ENCODE peak calls at places on chromosomes 13 and 19, in six cellular contexts. One of them, this sample, is unnamed.

GRCh38 chr13:94598281-94598680 is 2.3 kb upstream of the TGDS start:
- DNase-seq in naive thymus-derived CD8-positive, alpha-beta T cell: no peak
- DNase-seq in ovary: no peak
- DNase-seq in activated T-cell treated with anti-CD3 and anti-CD28 coated beads for 24 hours: no peak
- DNase-seq in immature natural killer cell: no peak
- DNase-seq in stimulated activated CD4-positive, alpha-beta T cell treated with anti-CD3 and anti-CD28 coated beads, Interleukin-2, amount 100 ng/mL, for 24 hours: no peak
- DNase-seq in this sample: no peak

GRCh38 chr13:113451951-113452421 is 1.3 kb downstream of the ADPRHL1 start:
- DNase-seq in stimulated activated CD4-positive, alpha-beta T cell treated with anti-CD3 and anti-CD28 coated beads, Interleukin-2, amount 100 ng/mL, for 24 hours: no peak
- DNase-seq in immature natural killer cell: no peak
- DNase-seq in activated T-cell treated with anti-CD3 and anti-CD28 coated beads for 24 hours: no peak
- DNase-seq in ovary: no peak
- DNase-seq in naive thymus-derived CD8-positive, alpha-beta T cell: no peak
- DNase-seq in this sample: no peak

GRCh38 chr13:25217023-25217909 is 45.2 kb upstream of the AMER2 start:
- DNase-seq in immature natural killer cell: no peak
- DNase-seq in activated T-cell treated with anti-CD3 and anti-CD28 coated beads for 24 hours: no peak
- DNase-seq in ovary: no peak
- DNase-seq in naive thymus-derived CD8-positive, alpha-beta T cell: no peak
- DNase-seq in stimulated activated CD4-positive, alpha-beta T cell treated with anti-CD3 and anti-CD28 coated beads, Interleukin-2, amount 100 ng/mL, for 24 hours: no peak
- DNase-seq in this sample: peak

GRCh38 chr13:113646921-113647340 is 11.1 kb downstream of the ATP4B start:
- DNase-seq in immature natural killer cell: no peak
- DNase-seq in ovary: peak
- DNase-seq in stimulated activated CD4-positive, alpha-beta T cell treated with anti-CD3 and anti-CD28 coated beads, Interleukin-2, amount 100 ng/mL, for 24 hours: no peak
- DNase-seq in naive thymus-derived CD8-positive, alpha-beta T cell: peak
- DNase-seq in activated T-cell treated with anti-CD3 and anti-CD28 coated beads for 24 hours: no peak
- DNase-seq in this sample: no peak

GRCh38 chr19:6270822-6271221 is 9.0 kb downstream of the MLLT1 start:
- DNase-seq in naive thymus-derived CD8-positive, alpha-beta T cell: no peak
- DNase-seq in immature natural killer cell: no peak
- DNase-seq in stimulated activated CD4-positive, alpha-beta T cell treated with anti-CD3 and anti-CD28 coated beads, Interleukin-2, amount 100 ng/mL, for 24 hours: no peak
- DNase-seq in activated T-cell treated with anti-CD3 and anti-CD28 coated beads for 24 hours: no peak
- DNase-seq in ovary: peak
- DNase-seq in this sample: no peak

GRCh38 chr19:10718205-10719196 is 622 bp downstream of the DNM2 start:
- DNase-seq in immature natural killer cell: peak
- DNase-seq in activated T-cell treated with anti-CD3 and anti-CD28 coated beads for 24 hours: peak
- DNase-seq in ovary: peak
- DNase-seq in naive thymus-derived CD8-positive, alpha-beta T cell: peak
- DNase-seq in stimulated activated CD4-positive, alpha-beta T cell treated with anti-CD3 and anti-CD28 coated beads, Interleukin-2, amount 100 ng/mL, for 24 hours: peak
- DNase-seq in this sample: no peak

GRCh38 chr19:20558011-20558410 is 7.6 kb downstream of the ZNF737 start:
- DNase-seq in immature natural killer cell: no peak
- DNase-seq in activated T-cell treated with anti-CD3 and anti-CD28 coated beads for 24 hours: no peak
- DNase-seq in ovary: peak
- DNase-seq in naive thymus-derived CD8-positive, alpha-beta T cell: no peak
- DNase-seq in stimulated activated CD4-positive, alpha-beta T cell treated with anti-CD3 and anti-CD28 coated beads, Interleukin-2, amount 100 ng/mL, for 24 hours: peak
- DNase-seq in this sample: no peak

GRCh38 chr13:39536274-39536673 is 66.7 kb downstream of the LHFPL6 start:
- DNase-seq in naive thymus-derived CD8-positive, alpha-beta T cell: no peak
- DNase-seq in activated T-cell treated with anti-CD3 and anti-CD28 coated beads for 24 hours: no peak
- DNase-seq in stimulated activated CD4-positive, alpha-beta T cell treated with anti-CD3 and anti-CD28 coated beads, Interleukin-2, amount 100 ng/mL, for 24 hours: no peak
- DNase-seq in immature natural killer cell: no peak
- DNase-seq in ovary: no peak
- DNase-seq in this sample: no peak

GRCh38 chr13:46855166-46855565 is 41.7 kb downstream of the HTR2A start:
- DNase-seq in immature natural killer cell: no peak
- DNase-seq in activated T-cell treated with anti-CD3 and anti-CD28 coated beads for 24 hours: no peak
- DNase-seq in naive thymus-derived CD8-positive, alpha-beta T cell: no peak
- DNase-seq in ovary: no peak
- DNase-seq in stimulated activated CD4-positive, alpha-beta T cell treated with anti-CD3 and anti-CD28 coated beads, Interleukin-2, amount 100 ng/mL, for 24 hours: no peak
- DNase-seq in this sample: no peak

GRCh38 chr13:96710166-96710866 is 284.0 kb downstream of the OXGR1 start:
- DNase-seq in ovary: no peak
- DNase-seq in naive thymus-derived CD8-positive, alpha-beta T cell: no peak
- DNase-seq in stimulated activated CD4-positive, alpha-beta T cell treated with anti-CD3 and anti-CD28 coated beads, Interleukin-2, amount 100 ng/mL, for 24 hours: no peak
- DNase-seq in activated T-cell treated with anti-CD3 and anti-CD28 coated beads for 24 hours: no peak
- DNase-seq in immature natural killer cell: no peak
- DNase-seq in this sample: no peak

GRCh38 chr13:94640676-94641075 is 39.0 kb downstream of the GPR180 start:
- DNase-seq in stimulated activated CD4-positive, alpha-beta T cell treated with anti-CD3 and anti-CD28 coated beads, Interleukin-2, amount 100 ng/mL, for 24 hours: no peak
- DNase-seq in immature natural killer cell: no peak
- DNase-seq in activated T-cell treated with anti-CD3 and anti-CD28 coated beads for 24 hours: no peak
- DNase-seq in ovary: no peak
- DNase-seq in naive thymus-derived CD8-positive, alpha-beta T cell: no peak
- DNase-seq in this sample: no peak

GRCh38 chr13:23505007-23505406 is 65.2 kb upstream of the TNFRSF19 start:
- DNase-seq in stimulated activated CD4-positive, alpha-beta T cell treated with anti-CD3 and anti-CD28 coated beads, Interleukin-2, amount 100 ng/mL, for 24 hours: no peak
- DNase-seq in immature natural killer cell: no peak
- DNase-seq in ovary: no peak
- DNase-seq in activated T-cell treated with anti-CD3 and anti-CD28 coated beads for 24 hours: no peak
- DNase-seq in naive thymus-derived CD8-positive, alpha-beta T cell: no peak
- DNase-seq in this sample: no peak

GRCh38 chr19:49297403-49297802 is 27.6 kb downstream of the SLC6A16 start:
- DNase-seq in ovary: no peak
- DNase-seq in naive thymus-derived CD8-positive, alpha-beta T cell: no peak
- DNase-seq in immature natural killer cell: no peak
- DNase-seq in stimulated activated CD4-positive, alpha-beta T cell treated with anti-CD3 and anti-CD28 coated beads, Interleukin-2, amount 100 ng/mL, for 24 hours: no peak
- DNase-seq in activated T-cell treated with anti-CD3 and anti-CD28 coated beads for 24 hours: no peak
- DNase-seq in this sample: no peak

GRCh38 chr19:43700368-43701015 is 15.4 kb upstream of the IRGC start:
- DNase-seq in stimulated activated CD4-positive, alpha-beta T cell treated with anti-CD3 and anti-CD28 coated beads, Interleukin-2, amount 100 ng/mL, for 24 hours: no peak
- DNase-seq in immature natural killer cell: no peak
- DNase-seq in naive thymus-derived CD8-positive, alpha-beta T cell: peak
- DNase-seq in activated T-cell treated with anti-CD3 and anti-CD28 coated beads for 24 hours: no peak
- DNase-seq in ovary: peak
- DNase-seq in this sample: peak

GRCh38 chr13:110907951-110908898 is 6.6 kb downstream of the ANKRD10 start:
- DNase-seq in activated T-cell treated with anti-CD3 and anti-CD28 coated beads for 24 hours: no peak
- DNase-seq in ovary: no peak
- DNase-seq in stimulated activated CD4-positive, alpha-beta T cell treated with anti-CD3 and anti-CD28 coated beads, Interleukin-2, amount 100 ng/mL, for 24 hours: no peak
- DNase-seq in naive thymus-derived CD8-positive, alpha-beta T cell: no peak
- DNase-seq in immature natural killer cell: no peak
- DNase-seq in this sample: no peak

GRCh38 chr13:114281351-114282142 is at the start of gene UPF3A:
- DNase-seq in immature natural killer cell: peak
- DNase-seq in activated T-cell treated with anti-CD3 and anti-CD28 coated beads for 24 hours: peak
- DNase-seq in ovary: peak
- DNase-seq in stimulated activated CD4-positive, alpha-beta T cell treated with anti-CD3 and anti-CD28 coated beads, Interleukin-2, amount 100 ng/mL, for 24 hours: peak
- DNase-seq in naive thymus-derived CD8-positive, alpha-beta T cell: peak
- DNase-seq in this sample: peak

GRCh38 chr19:20078696-20079095 is 896 bp downstream of the ZNF90 start:
- DNase-seq in stimulated activated CD4-positive, alpha-beta T cell treated with anti-CD3 and anti-CD28 coated beads, Interleukin-2, amount 100 ng/mL, for 24 hours: peak
- DNase-seq in ovary: peak
- DNase-seq in immature natural killer cell: no peak
- DNase-seq in activated T-cell treated with anti-CD3 and anti-CD28 coated beads for 24 hours: no peak
- DNase-seq in naive thymus-derived CD8-positive, alpha-beta T cell: no peak
- DNase-seq in this sample: peak

GRCh38 chr13:66154354-66154753 is 1075.8 kb downstream of the PCDH9 start:
- DNase-seq in stimulated activated CD4-positive, alpha-beta T cell treated with anti-CD3 and anti-CD28 coated beads, Interleukin-2, amount 100 ng/mL, for 24 hours: no peak
- DNase-seq in activated T-cell treated with anti-CD3 and anti-CD28 coated beads for 24 hours: no peak
- DNase-seq in ovary: no peak
- DNase-seq in immature natural killer cell: no peak
- DNase-seq in naive thymus-derived CD8-positive, alpha-beta T cell: no peak
- DNase-seq in this sample: no peak

GRCh38 chr19:3006075-3006767 is 22.9 kb downstream of the TLE2 start:
- DNase-seq in immature natural killer cell: no peak
- DNase-seq in stimulated activated CD4-positive, alpha-beta T cell treated with anti-CD3 and anti-CD28 coated beads, Interleukin-2, amount 100 ng/mL, for 24 hours: peak
- DNase-seq in naive thymus-derived CD8-positive, alpha-beta T cell: no peak
- DNase-seq in ovary: no peak
- DNase-seq in activated T-cell treated with anti-CD3 and anti-CD28 coated beads for 24 hours: no peak
- DNase-seq in this sample: no peak

GRCh38 chr19:40449506-40449905 is 5.4 kb upstream of the SERTAD3 start:
- DNase-seq in stimulated activated CD4-positive, alpha-beta T cell treated with anti-CD3 and anti-CD28 coated beads, Interleukin-2, amount 100 ng/mL, for 24 hours: no peak
- DNase-seq in immature natural killer cell: no peak
- DNase-seq in naive thymus-derived CD8-positive, alpha-beta T cell: no peak
- DNase-seq in ovary: no peak
- DNase-seq in activated T-cell treated with anti-CD3 and anti-CD28 coated beads for 24 hours: no peak
- DNase-seq in this sample: no peak

GRCh38 chr19:58479303-58479702 is 3.2 kb downstream of the ZNF446 start:
- DNase-seq in naive thymus-derived CD8-positive, alpha-beta T cell: no peak
- DNase-seq in immature natural killer cell: no peak
- DNase-seq in ovary: no peak
- DNase-seq in stimulated activated CD4-positive, alpha-beta T cell treated with anti-CD3 and anti-CD28 coated beads, Interleukin-2, amount 100 ng/mL, for 24 hours: no peak
- DNase-seq in activated T-cell treated with anti-CD3 and anti-CD28 coated beads for 24 hours: no peak
- DNase-seq in this sample: no peak